ENCODE peak calls at places on chromosomes 13 and 19, in five cellular contexts. P is IMR-90, A is substantia nigra, L is breast epithelium, V is brain microvascular endothelial cell. W is an unnamed sample.

GRCh38 chr13:112696869-112697465 is 7.1 kb downstream of the ATP11A start:
- DNase-seq in A (no peak), L (no peak), V (no peak), P (no peak), W (no peak)

GRCh38 chr19:15197275-15198005 is 3.4 kb downstream of the NOTCH3 start:
- DNase-seq in P (peak), A (no peak), L (no peak), V (no peak), W (no peak)

GRCh38 chr13:42753697-42754096 is 27.7 kb upstream of the FAM216B start:
- DNase-seq in L (no peak), V (no peak), P (no peak), A (no peak), W (no peak)

GRCh38 chr13:44211753-44212152 is 161.9 kb upstream of the SERP2 start:
- DNase-seq in A (no peak), P (no peak), V (no peak), L (no peak), W (no peak)

GRCh38 chr13:97221046-97221445 is 1.1 kb upstream of the MBNL2 start:
- DNase-seq in L (no peak), A (no peak), P (no peak), V (no peak), W (no peak)

GRCh38 chr19:13965377-13965896 is 13.1 kb downstream of the DCAF15 start:
- DNase-seq in P (no peak), A (no peak), V (no peak), L (no peak), W (no peak)

GRCh38 chr19:1602091-1602707 is 3.1 kb downstream of the UQCR11 start:
- DNase-seq in P (no peak), L (no peak), V (no peak), A (no peak), W (no peak)

GRCh38 chr13:90272356-90272755 is 1075.1 kb upstream of the MIR17HG start:
- DNase-seq in P (no peak), A (no peak), L (no peak), V (no peak), W (no peak)

GRCh38 chr19:38251564-38252051 is 4.6 kb downstream of the PPP1R14A start:
- DNase-seq in A (peak), V (peak), L (no peak), P (no peak), W (no peak)

GRCh38 chr13:93244918-93245280 is 18.3 kb downstream of the GPC6 start:
- DNase-seq in V (no peak), A (no peak), P (peak), L (no peak), W (no peak)

GRCh38 chr13:22218784-22219183 is 547.9 kb downstream of the FGF9 start:
- DNase-seq in A (no peak), L (no peak), P (no peak), V (no peak), W (no peak)

GRCh38 chr13:22220186-22221160 is 549.6 kb downstream of the FGF9 start:
- DNase-seq in P (no peak), V (no peak), L (no peak), A (no peak), W (no peak)
- H3K27ac ChIP-seq in P (no peak), V (no peak), L (no peak), A (no peak), W (no peak)

GRCh38 chr13:33262069-33262487 is 23.5 kb downstream of the STARD13 start:
- DNase-seq in P (peak), A (peak), V (no peak), L (no peak), W (peak)

GRCh38 chr13:33263484-33263883 is 22.1 kb downstream of the STARD13 start:
- DNase-seq in P (no peak), L (no peak), V (no peak), A (no peak), W (no peak)

GRCh38 chr13:33262997-33263396 is 22.6 kb downstream of the STARD13 start:
- DNase-seq in V (no peak), P (no peak), L (no peak), A (no peak), W (no peak)

GRCh38 chr13:33261426-33262068 is 24.0 kb downstream of the STARD13 start:
- DNase-seq in P (peak), A (no peak), V (no peak), L (no peak), W (no peak)

DNA sequence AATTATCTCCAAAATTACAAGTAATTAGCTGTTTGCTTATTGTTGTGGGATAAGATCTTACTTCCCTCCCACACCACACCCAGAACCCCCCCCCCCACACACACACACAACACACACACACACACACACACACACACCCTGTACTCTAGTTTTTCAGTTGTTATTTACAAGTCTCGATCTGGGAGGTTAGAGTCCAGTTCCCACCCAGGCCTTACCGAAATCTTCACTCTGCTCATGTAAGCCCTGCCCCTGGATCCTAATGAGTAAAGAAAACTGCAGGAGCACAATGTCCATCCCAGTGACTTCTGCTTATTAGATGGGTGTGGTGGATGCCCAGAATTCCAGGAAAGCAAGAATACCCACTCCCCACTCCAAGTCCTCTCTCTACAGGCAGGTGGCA is 23.0 kb downstream of the STARD13 start:
- DNase-seq in A (no peak), V (no peak), L (no peak), P (no peak), W (no peak)
- H3K27ac ChIP-seq in A (peak), V (no peak), L (peak), P (peak), W (peak)

GRCh38 chr13:110627761-110628476 is 12.6 kb downstream of the NAXD start:
- DNase-seq in V (no peak), L (no peak), A (no peak), P (no peak), W (no peak)
- H3K27ac ChIP-seq in V (peak), L (peak), A (no peak), P (no peak), W (peak)

DNA sequence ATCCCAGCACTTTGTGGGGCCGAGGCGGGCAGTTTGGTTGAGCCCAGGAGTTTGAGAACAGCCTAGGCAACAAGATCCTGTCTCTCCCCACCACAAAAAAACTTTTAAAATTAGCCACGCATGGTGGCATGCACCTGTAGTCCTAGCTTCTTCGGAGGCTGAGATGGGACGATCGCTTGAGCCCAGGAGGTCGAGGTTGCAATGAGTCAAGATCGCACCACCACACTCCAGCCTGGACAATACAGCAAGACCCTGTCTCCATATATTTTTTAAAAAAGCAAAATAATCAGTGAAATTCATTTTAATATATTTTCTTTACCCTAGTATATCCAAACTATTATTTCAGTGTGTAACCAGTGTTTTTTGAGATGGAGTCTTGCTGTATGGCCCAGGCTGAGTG is 8.2 kb downstream of the AP2A1 start:
- DNase-seq in L (no peak), P (no peak), V (no peak), A (no peak), W (no peak)
- H3K27ac ChIP-seq in L (no peak), P (no peak), V (no peak), A (no peak), W (no peak)

GRCh38 chr19:12485571-12485970 is 955 bp upstream of the ZNF709 start:
- DNase-seq in L (no peak), V (no peak), P (no peak), A (no peak), W (no peak)
- H3K27ac ChIP-seq in L (no peak), V (no peak), P (no peak), A (no peak), W (peak)

GRCh38 chr19:50003254-50003788 is 21.9 kb downstream of the VRK3 start:
- DNase-seq in P (no peak), V (no peak), L (no peak), A (no peak), W (no peak)
- H3K27ac ChIP-seq in P (no peak), V (no peak), L (peak), A (no peak), W (no peak)

GRCh38 chr19:10070730-10071446 is 15.2 kb upstream of the SHFL start:
- DNase-seq in P (no peak), A (no peak), V (no peak), L (no peak), W (no peak)

GRCh38 chr19:10069046-10069445 is 17.1 kb upstream of the SHFL start:
- DNase-seq in A (no peak), L (no peak), V (no peak), P (peak), W (no peak)

GRCh38 chr19:10074153-10074552 is 12.0 kb upstream of the SHFL start:
- DNase-seq in A (no peak), V (peak), L (no peak), P (peak), W (no peak)

GRCh38 chr19:10068205-10068604 is 17.9 kb upstream of the SHFL start:
- DNase-seq in P (no peak), A (no peak), L (no peak), V (no peak), W (no peak)
- H3K27ac ChIP-seq in P (no peak), A (no peak), L (no peak), V (no peak), W (no peak)

DNA sequence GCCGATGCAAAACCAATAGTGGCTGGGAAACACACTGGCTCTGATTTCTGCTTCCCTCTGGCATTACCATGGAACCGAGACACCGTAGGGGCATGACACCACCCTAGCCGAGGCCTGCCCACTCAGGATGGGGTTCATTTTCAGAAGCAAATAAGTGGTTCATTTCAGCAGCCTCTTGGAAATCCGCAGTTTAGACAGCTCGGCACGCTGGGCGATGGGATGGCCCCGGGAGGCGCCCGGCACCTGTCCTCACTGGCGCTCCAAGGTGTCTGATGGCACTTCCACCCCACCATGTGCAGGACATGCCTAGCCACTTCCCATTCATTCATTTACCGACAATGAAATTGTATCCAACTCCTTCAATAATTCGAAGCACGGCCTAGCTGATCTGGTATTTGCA is 33.8 kb downstream of the KLF2 start:
- DNase-seq in V (no peak), A (no peak), L (no peak), P (no peak), W (no peak)
- H3K27ac ChIP-seq in V (no peak), A (no peak), L (no peak), P (no peak), W (no peak)

DNA sequence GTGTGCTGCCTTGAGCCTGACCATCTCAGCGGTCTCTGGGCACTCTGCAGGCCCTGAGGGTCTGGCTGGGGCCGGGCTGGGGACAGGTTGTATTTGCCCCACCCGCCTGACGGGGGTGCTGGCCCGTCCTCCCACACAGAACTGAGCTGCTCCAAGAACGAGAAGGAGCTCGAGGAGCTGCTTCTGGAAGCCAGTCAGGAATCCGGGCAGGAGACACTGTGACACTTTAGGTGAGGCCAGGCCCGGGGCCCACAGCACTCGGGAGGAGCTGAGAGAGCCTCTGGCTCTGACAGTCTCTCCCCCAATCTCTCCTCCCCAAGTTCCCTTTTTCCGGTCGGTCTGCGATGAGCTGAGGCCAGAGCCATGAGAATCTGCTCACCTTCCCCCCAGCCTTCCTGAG is 14.5 kb downstream of the NKPD1 start:
- DNase-seq in L (no peak), V (no peak), P (no peak), A (no peak), W (no peak)
- H3K27ac ChIP-seq in L (no peak), V (no peak), P (no peak), A (no peak), W (peak)

GRCh38 chr19:34118879-34119748 is 53.2 kb upstream of the LSM14A start:
- DNase-seq in P (no peak), V (no peak), L (no peak), A (no peak), W (no peak)
- H3K27ac ChIP-seq in P (no peak), V (no peak), L (no peak), A (no peak), W (no peak)